ENCODE peak calls at places on chromosomes 5 and 9, in five cellular contexts. C, U, K, L and O are unnamed samples.

GRCh38 chr5:17694922-17695321 is 60.7 kb downstream of the TAF11L14 start:
- DNase-seq in K (no peak), C (no peak), L (no peak), U (no peak), O (no peak)

GRCh38 chr9:103789686-103790085 is 304.4 kb upstream of the SMC2 start:
- DNase-seq in U (no peak), K (no peak), C (no peak), L (peak), O (no peak)

GRCh38 chr5:43096916-43097315 is 23.8 kb upstream of the ZNF131 start:
- DNase-seq in U (no peak), L (no peak), K (no peak), C (no peak), O (no peak)

GRCh38 chr5:149221326-149221725 is 50.3 kb upstream of the AFAP1L1 start:
- DNase-seq in K (no peak), U (no peak), L (no peak), C (no peak), O (no peak)

GRCh38 chr9:116100711-116101111 is 52.9 kb upstream of the PAPPA start:
- DNase-seq in K (no peak), L (no peak), C (no peak), U (no peak), O (no peak)

GRCh38 chr9:94773655-94774054 is 47.2 kb downstream of the AOPEP start:
- DNase-seq in U (no peak), L (no peak), C (no peak), K (no peak), O (no peak)

GRCh38 chr5:113608113-113608551 is 94.6 kb downstream of the YTHDC2 start:
- DNase-seq in L (no peak), C (no peak), K (no peak), U (no peak), O (no peak)

GRCh38 chr5:151296478-151296830 is 7.1 kb downstream of the SLC36A3 start:
- DNase-seq in K (no peak), C (no peak), U (no peak), L (no peak), O (no peak)

GRCh38 chr5:133412661-133413060 is 199.7 kb downstream of the FSTL4 start:
- DNase-seq in U (no peak), C (no peak), K (no peak), L (no peak), O (no peak)

GRCh38 chr9:129836342-129837007 is 1.2 kb downstream of the USP20 start:
- DNase-seq in U (no peak), K (no peak), L (no peak), C (no peak), O (no peak)

GRCh38 chr5:112234000-112234399 is 185.1 kb downstream of the EPB41L4A start:
- DNase-seq in C (no peak), U (no peak), L (no peak), K (no peak), O (no peak)

GRCh38 chr5:169004551-169004950 is 296.4 kb downstream of the SLIT3 start:
- DNase-seq in L (no peak), K (no peak), U (no peak), C (no peak), O (no peak)

GRCh38 chr9:21854594-21854993 is 52.2 kb downstream of the MTAP start:
- DNase-seq in K (no peak), C (no peak), U (no peak), L (no peak), O (no peak)

GRCh38 chr9:122029898-122030297 is 63.2 kb downstream of the TTLL11 start:
- DNase-seq in K (no peak), U (no peak), C (no peak), L (no peak), O (no peak)

GRCh38 chr9:99820330-99821186 is 1.1 kb upstream of the NR4A3 start:
- DNase-seq in C (no peak), U (peak), K (peak), L (no peak), O (peak)

GRCh38 chr5:151699071-151699901 is 12.6 kb upstream of the SPARC start:
- DNase-seq in L (no peak), U (peak), K (peak), C (no peak), O (peak)

GRCh38 chr5:124743534-124744169 is 2.8 kb downstream of the ZNF608 start:
- DNase-seq in U (no peak), K (no peak), C (no peak), L (no peak), O (no peak)

GRCh38 chr5:18553269-18553668 is 919.0 kb downstream of the TAF11L14 start:
- DNase-seq in K (no peak), L (no peak), C (no peak), U (no peak), O (no peak)

GRCh38 chr5:152293189-152293588 is 111.9 kb downstream of the NMUR2 start:
- DNase-seq in U (no peak), C (no peak), K (no peak), L (no peak), O (no peak)

GRCh38 chr5:38719916-38720315 is 125.9 kb upstream of the OSMR start:
- DNase-seq in C (no peak), K (no peak), U (no peak), L (no peak), O (no peak)

GRCh38 chr9:99300603-99301002 is 78.5 kb downstream of the SEC61B start:
- DNase-seq in L (no peak), K (no peak), C (no peak), U (no peak), O (no peak)

GRCh38 chr9:133875131-133875530 is 117.0 kb downstream of the VAV2 start:
- DNase-seq in C (no peak), L (no peak), K (no peak), U (no peak), O (no peak)

GRCh38 chr5:143931389-143931984 is 119.5 kb downstream of the HMHB1 start:
- DNase-seq in L (no peak), U (no peak), K (no peak), C (no peak), O (peak)

GRCh38 chr5:20166496-20166895 is 178.5 kb upstream of the CDH18 start:
- DNase-seq in C (no peak), L (no peak), U (no peak), K (no peak), O (no peak)

GRCh38 chr9:129500166-129500862 is 120.6 kb downstream of the C9orf50 start:
- DNase-seq in U (no peak), C (no peak), L (no peak), K (peak), O (peak)

GRCh38 chr5:73625905-73626811 is at the start of gene ARHGEF28:
- DNase-seq in C (no peak), U (peak), L (peak), K (peak), O (peak)

GRCh38 chr5:17186271-17186670 is 31.2 kb upstream of the BASP1 start:
- DNase-seq in U (no peak), L (no peak), K (no peak), C (no peak), O (no peak)

GRCh38 chr5:172681421-172681820 is 40.4 kb downstream of the NEURL1B start:
- DNase-seq in L (no peak), U (no peak), C (no peak), K (no peak), O (no peak)

GRCh38 chr5:169474226-169474625 is 109.3 kb upstream of the SPDL1 start:
- DNase-seq in U (no peak), K (no peak), L (no peak), C (no peak), O (no peak)

GRCh38 chr5:96687812-96688453 is 25.8 kb downstream of the CAST start:
- DNase-seq in L (peak), U (no peak), K (no peak), C (peak), O (no peak)

GRCh38 chr9:136456257-136456656 is 16.6 kb upstream of the INPP5E start:
- DNase-seq in U (no peak), K (no peak), L (no peak), C (no peak), O (no peak)

GRCh38 chr5:157371655-157372471 is 88.2 kb upstream of the NIPAL4 start:
- DNase-seq in U (no peak), K (no peak), C (no peak), L (no peak), O (no peak)

GRCh38 chr9:135711411-135711810 is 9.4 kb downstream of the KCNT1 start:
- DNase-seq in K (no peak), C (no peak), U (no peak), L (no peak), O (no peak)

GRCh38 chr9:101397746-101398334 is 578 bp downstream of the MRPL50 start:
- DNase-seq in U (no peak), C (no peak), K (no peak), L (no peak), O (no peak)

GRCh38 chr9:101398930-101399640 is 434 bp downstream of the ZNF189 start:
- DNase-seq in L (no peak), U (peak), K (no peak), C (no peak), O (peak)

GRCh38 chr9:101399641-101399965 is 952 bp downstream of the ZNF189 start:
- DNase-seq in C (no peak), U (no peak), L (no peak), K (no peak), O (no peak)

GRCh38 chr9:101400120-101400519 is 1.5 kb downstream of the ZNF189 start:
- DNase-seq in C (no peak), U (no peak), K (no peak), L (peak), O (no peak)

DNA sequence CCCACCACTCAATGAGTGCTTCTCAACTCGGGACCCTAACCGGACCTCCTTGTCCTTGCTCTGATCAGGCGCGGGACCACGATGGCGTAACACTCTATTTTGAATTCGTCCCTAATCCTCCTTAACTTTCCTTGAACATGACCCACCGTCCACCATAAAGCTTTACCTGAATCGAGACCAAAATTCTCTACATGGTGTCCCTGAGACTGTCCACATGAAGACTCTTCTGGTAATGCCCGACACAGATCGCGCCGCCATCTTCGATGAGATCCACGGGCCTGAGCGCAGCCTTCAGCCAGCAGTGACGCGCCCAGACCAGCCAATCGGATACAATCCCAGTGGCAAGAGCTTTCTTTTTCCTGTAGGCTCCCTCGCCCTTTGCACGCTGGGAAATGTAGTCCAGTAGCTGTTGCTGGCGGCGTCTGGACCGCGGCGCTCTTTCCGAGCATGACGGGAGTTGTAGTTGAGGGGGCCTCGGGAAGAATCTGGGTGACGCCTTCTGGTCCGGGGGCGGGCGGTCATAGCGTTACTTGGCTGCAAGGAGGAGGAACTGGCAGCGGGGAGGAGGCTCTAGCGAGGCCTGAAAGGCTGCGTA is at the start of the genes MRPL50 and ZNF189:
- DNase-seq in C (peak), L (peak), K (peak), U (peak), O (peak)
- TF ChIP-seq POLR2A in C (peak), L (peak), K (peak), U (peak), O (peak)

GRCh38 chr5:174837919-174838902 is 113.8 kb downstream of the MSX2 start:
- DNase-seq in L (peak), U (peak), C (peak), K (no peak), O (peak)
- TF ChIP-seq CTCF in L (peak), U (no peak), C (peak), K (no peak), O (no peak)

DNA sequence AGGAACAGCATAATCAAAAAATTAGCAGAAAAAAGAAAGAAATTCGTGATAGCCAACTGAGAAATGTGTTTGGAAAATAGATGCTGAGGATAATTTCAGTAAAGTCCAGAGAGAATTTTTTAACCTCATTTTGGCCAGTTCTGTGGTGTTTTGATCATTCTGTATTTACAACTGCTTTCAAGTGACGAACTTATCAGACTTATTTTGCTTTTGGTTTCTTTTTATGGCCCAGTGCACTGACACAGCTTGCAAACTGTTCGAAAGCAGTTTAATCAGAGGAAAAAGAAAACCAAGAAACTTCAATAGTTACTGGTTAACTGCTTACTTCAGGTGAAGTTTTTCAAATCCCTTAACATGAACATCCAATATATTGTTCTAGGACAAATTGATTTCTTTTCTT is 1.9 kb downstream of the SDHA start:
- DNase-seq in C (no peak), U (no peak), L (no peak), K (no peak), O (no peak)
- H3K27ac ChIP-seq in C (no peak), U (no peak), L (no peak), K (no peak), O (peak)

GRCh38 chr9:91192785-91193657 is 168.7 kb downstream of the AUH start:
- DNase-seq in C (peak), L (peak), K (peak), U (peak), O (peak)
- TF ChIP-seq POLR2A in C (no peak), L (no peak), K (no peak), U (peak), O (no peak)